ENCODE peak calls at places on chromosomes 1 and 21, in four cellular contexts. L is GM19239, D is NCI-H774, P is GM10248. U is an unnamed sample.
A peak's percentile ranks its signal among the peaks of the same experiment; 100 is the strongest.

GRCh38 chr1:190205713-190206112 is 272.0 kb downstream of the BRINP3 start:
- DNase-seq in L (no peak), D (no peak), P (no peak), U (no peak)

GRCh38 chr1:208107817-208108608 is 136.2 kb downstream of the PLXNA2 start:
- DNase-seq in L (no peak), D (no peak), P (no peak), U (no peak)

GRCh38 chr1:32780628-32781267 is 36.4 kb downstream of the YARS1 start:
- DNase-seq in L (no peak), D (no peak), P (no peak), U (no peak)

GRCh38 chr1:41751804-41752513 is 166.8 kb downstream of the HIVEP3 start:
- DNase-seq in L (no peak), D (no peak), P (peak; percentile 77), U (peak; percentile 86)

GRCh38 chr1:193479187-193479586 is 292.8 kb upstream of the B3GALT2 start:
- DNase-seq in L (peak; percentile 37), D (no peak), P (peak; percentile 22), U (peak; percentile 81)

GRCh38 chr21:16241500-16241963 is 511.8 kb downstream of the USP25 start:
- DNase-seq in L (no peak), D (no peak), P (no peak), U (no peak)

GRCh38 chr1:205313681-205314308 is 7.8 kb downstream of the NUAK2 start:
- DNase-seq in L (no peak), D (no peak), P (peak; percentile 65), U (peak; percentile 48)

GRCh38 chr1:180916771-180917170 is 4.1 kb downstream of the KIAA1614 start:
- DNase-seq in L (no peak), D (no peak), P (no peak), U (no peak)

GRCh38 chr1:242784807-242785206 is 260.3 kb upstream of the PLD5 start:
- DNase-seq in L (no peak), D (peak; percentile 64), P (no peak), U (no peak)

GRCh38 chr21:16264314-16264713 is 534.5 kb downstream of the USP25 start:
- DNase-seq in L (no peak), D (no peak), P (no peak), U (no peak)

GRCh38 chr21:38955495-38955894 is 149.8 kb downstream of the ETS2 start:
- DNase-seq in L (no peak), D (no peak), P (no peak), U (no peak)

GRCh38 chr1:58885998-58886397 is 102.2 kb upstream of the JUN start:
- DNase-seq in L (no peak), D (no peak), P (no peak), U (no peak)

GRCh38 chr1:200558866-200559459 is 61.6 kb downstream of the KIF14 start:
- DNase-seq in L (no peak), D (no peak), P (peak; percentile 46), U (no peak)

GRCh38 chr21:35974801-35975200 is 85.5 kb downstream of the SETD4 start:
- DNase-seq in L (no peak), D (peak; percentile 93), P (no peak), U (no peak)

GRCh38 chr1:44681905-44682900 is 7.7 kb downstream of the ARMH1 start:
- DNase-seq in L (no peak), D (peak; percentile 59), P (no peak), U (no peak)

GRCh38 chr1:20885121-20885520 is 98.0 kb upstream of the HP1BP3 start:
- DNase-seq in L (no peak), D (no peak), P (no peak), U (no peak)

GRCh38 chr1:96971849-96972602 is 250.4 kb downstream of the PTBP2 start:
- DNase-seq in L (no peak), D (no peak), P (no peak), U (no peak)